ENCODE peak calls at places on chromosome 14, in six cellular contexts. W is neural progenitor cell, L is HCT116, D is astrocyte, U is SK-N-SH, V is fibroblast of lung. K is an unnamed sample. For H3K4me1, the result is how much of the 10 kb centered on the place peaks cover.

GRCh38 chr14:65142429-65142828 is 40.1 kb upstream of the MAX start:
- DNase-seq in W (no peak), L (no peak), D (no peak), U (no peak), V (no peak), K (no peak)

GRCh38 chr14:104968541-104969401 is 9.4 kb downstream of the AHNAK2 start:
- DNase-seq in W (peak), L (no peak), D (peak), U (peak), V (peak), K (no peak)

GRCh38 chr14:89956294-89957009 is 725 bp downstream of the TDP1 start:
- DNase-seq in W (peak), L (peak), D (peak), U (no peak), V (peak), K (peak)

GRCh38 chr14:52369305-52369781 is 55.2 kb downstream of the PTGER2 start:
- DNase-seq in W (no peak), L (no peak), D (peak), U (no peak), V (peak), K (no peak)

GRCh38 chr14:51653096-51653814 is 1.5 kb downstream of the FRMD6 start:
- DNase-seq in W (peak), L (no peak), D (peak), U (no peak), V (peak), K (peak)

GRCh38 chr14:89503458-89503996 is 86.5 kb upstream of the FOXN3 start:
- DNase-seq in W (no peak), L (no peak), D (no peak), U (no peak), V (no peak), K (no peak)

GRCh38 chr14:64465856-64466554 is 706 bp downstream of the AKAP5 start:
- DNase-seq in W (peak), L (no peak), D (peak), U (peak), V (peak), K (no peak)

GRCh38 chr14:28673056-28673455 is 93.5 kb upstream of the FOXG1 start:
- DNase-seq in W (no peak), L (no peak), D (peak), U (no peak), V (peak), K (no peak)

GRCh38 chr14:22414876-22415632 is 174.0 kb downstream of the DAD1 start:
- DNase-seq in W (no peak), L (no peak), D (no peak), U (no peak), V (no peak), K (no peak)

GRCh38 chr14:50839048-50839447 is 8.1 kb upstream of the NIN start:
- DNase-seq in W (no peak), L (no peak), D (no peak), U (no peak), V (peak), K (no peak)

GRCh38 chr14:99918781-99919180 is 125.6 kb downstream of the EML1 start:
- DNase-seq in W (no peak), L (no peak), D (no peak), U (no peak), V (no peak), K (no peak)

GRCh38 chr14:64176330-64176729 is 117.8 kb downstream of the ESR2 start:
- DNase-seq in W (no peak), L (no peak), D (no peak), U (no peak), V (no peak), K (no peak)

GRCh38 chr14:99427632-99428315 is 52.9 kb downstream of the SETD3 start:
- DNase-seq in W (no peak), L (no peak), D (peak), U (no peak), V (peak), K (no peak)

GRCh38 chr14:59133202-59133601 is 55.3 kb upstream of the DAAM1 start:
- DNase-seq in W (peak), L (no peak), D (no peak), U (no peak), V (peak), K (no peak)

GRCh38 chr14:75088566-75089373 is 19.3 kb downstream of the ZC2HC1C start:
- DNase-seq in W (peak), L (peak), D (peak), U (peak), V (peak), K (peak)

GRCh38 chr14:99718811-99719192 is 34.7 kb downstream of the CYP46A1 start:
- DNase-seq in W (no peak), L (no peak), D (no peak), U (no peak), V (no peak), K (no peak)

GRCh38 chr14:97180304-97181200 is 383.4 kb downstream of the VRK1 start:
- DNase-seq in W (no peak), L (peak), D (peak), U (no peak), V (peak), K (no peak)

GRCh38 chr14:41130274-41130673 is 476.4 kb upstream of the LRFN5 start:
- DNase-seq in W (peak), L (no peak), D (no peak), U (no peak), V (no peak), K (no peak)

GRCh38 chr14:61438860-61439765 is 117.7 kb downstream of the PRKCH start:
- DNase-seq in W (peak), L (no peak), D (peak), U (no peak), V (peak), K (peak)

GRCh38 chr14:91754819-91755218 is 22.9 kb upstream of the CATSPERB start:
- DNase-seq in W (no peak), L (no peak), D (no peak), U (no peak), V (no peak), K (no peak)

GRCh38 chr14:55339770-55340169 is 68.5 kb downstream of the FBXO34 start:
- DNase-seq in W (no peak), L (no peak), D (no peak), U (no peak), V (peak), K (no peak)

GRCh38 chr14:59015482-59015881 is 173.0 kb upstream of the DAAM1 start:
- DNase-seq in W (no peak), L (no peak), D (no peak), U (no peak), V (no peak), K (no peak)

GRCh38 chr14:66982247-66982646 is 207.0 kb upstream of the GARIN2 start:
- DNase-seq in W (no peak), L (no peak), D (no peak), U (no peak), V (no peak), K (no peak)

GRCh38 chr14:96071561-96071960 is 32.4 kb downstream of the C14orf132 start:
- DNase-seq in W (no peak), L (no peak), D (no peak), U (no peak), V (no peak), K (no peak)

GRCh38 chr14:92942576-92942975 is 19.6 kb downstream of the CHGA start:
- DNase-seq in W (no peak), L (no peak), D (no peak), U (no peak), V (no peak), K (no peak)

GRCh38 chr14:21088687-21089086 is 9.8 kb downstream of the ZNF219 start:
- DNase-seq in W (no peak), L (no peak), D (no peak), U (peak), V (no peak), K (no peak)

GRCh38 chr14:38098074-38098846 is 109.4 kb upstream of the SSTR1 start:
- DNase-seq in W (no peak), L (no peak), D (peak), U (no peak), V (peak), K (no peak)

GRCh38 chr14:37598085-37598972 is 2.9 kb downstream of the TTC6 start:
- DNase-seq in W (peak), L (no peak), D (no peak), U (no peak), V (no peak), K (no peak)

GRCh38 chr14:86934196-86934595 is 1058.8 kb downstream of the GALC start:
- DNase-seq in W (no peak), L (no peak), D (no peak), U (no peak), V (no peak), K (no peak)

GRCh38 chr14:58107947-58108552 is 44.0 kb downstream of the ARMH4 start:
- DNase-seq in W (peak), L (peak), D (peak), U (peak), V (peak), K (peak)

GRCh38 chr14:73209943-73210342 is 27.4 kb upstream of the PAPLN start:
- DNase-seq in W (no peak), L (no peak), D (peak), U (no peak), V (peak), K (no peak)

GRCh38 chr14:105444859-105445258 is 25.2 kb downstream of the MTA1 start:
- DNase-seq in W (no peak), L (no peak), D (no peak), U (no peak), V (no peak), K (no peak)

GRCh38 chr14:23139874-23140273 is 20.8 kb upstream of the CEBPE start:
- DNase-seq in W (no peak), L (no peak), D (no peak), U (no peak), V (no peak), K (no peak)

GRCh38 chr14:80215756-80216581 is 4.7 kb upstream of the DIO2 start:
- DNase-seq in W (peak), L (no peak), D (peak), U (no peak), V (peak), K (no peak)

GRCh38 chr14:24317141-24317927 is 6.0 kb downstream of the LTB4R start:
- DNase-seq in W (no peak), L (no peak), D (peak), U (no peak), V (peak), K (no peak)
- H2AFZ ChIP-seq in W (no peak), L (no peak), D (no peak), U (no peak), V (no peak), K (no peak)

GRCh38 chr14:44759263-44759662 is 202.5 kb downstream of the KLHL28 start:
- DNase-seq in W (no peak), L (no peak), D (no peak), U (no peak), V (no peak), K (no peak)
- H3K4me1 ChIP-seq in W (under half), L (under half), D (under half), U (under half), V (under half), K (under half)

GRCh38 chr14:53953002-53953827 is 3.4 kb downstream of the BMP4 start:
- DNase-seq in W (peak), L (no peak), D (peak), U (peak), V (peak), K (no peak)

GRCh38 chr14:53950031-53950793 is 6.4 kb downstream of the BMP4 start:
- DNase-seq in W (no peak), L (no peak), D (no peak), U (no peak), V (no peak), K (no peak)

GRCh38 chr14:53952533-53952932 is 4.1 kb downstream of the BMP4 start:
- DNase-seq in W (peak), L (no peak), D (no peak), U (no peak), V (no peak), K (no peak)

GRCh38 chr14:53953828-53954550 is 2.6 kb downstream of the BMP4 start:
- DNase-seq in W (peak), L (no peak), D (peak), U (peak), V (peak), K (no peak)

DNA sequence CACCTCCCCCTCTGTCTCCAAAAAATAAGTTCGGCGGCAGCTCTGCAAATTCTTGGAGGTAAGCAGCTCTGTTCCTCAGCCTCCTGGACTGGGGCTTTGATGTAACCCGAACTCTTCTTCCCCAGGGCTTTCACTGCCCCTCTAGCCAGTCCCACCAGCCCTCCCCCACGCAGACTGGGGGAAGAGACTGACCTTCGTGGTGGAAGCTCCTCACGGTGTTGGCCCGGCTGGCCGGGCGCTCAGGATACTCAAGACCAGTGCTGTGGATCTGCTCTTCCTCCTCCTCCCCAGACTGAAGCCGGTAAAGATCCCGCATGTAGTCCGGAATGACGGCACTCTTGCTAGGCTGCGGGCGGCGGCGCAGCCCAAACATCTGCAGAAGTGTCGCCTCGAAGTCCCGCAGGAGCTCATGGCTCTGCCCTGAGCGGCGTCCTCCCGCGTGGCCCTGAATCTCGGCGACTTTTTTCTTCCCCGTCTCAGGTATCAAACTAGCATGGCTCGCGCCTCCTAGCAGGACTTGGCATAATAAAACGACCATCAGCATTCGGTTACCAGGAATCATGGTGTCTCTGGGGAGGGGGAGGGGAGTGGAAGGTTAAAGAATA is 4.9 kb downstream of the BMP4 start:
- DNase-seq in W (peak), L (no peak), D (no peak), U (no peak), V (no peak), K (no peak)
- H3K4me3 ChIP-seq in W (peak), L (no peak), D (peak), U (no peak), V (peak), K (no peak)

DNA sequence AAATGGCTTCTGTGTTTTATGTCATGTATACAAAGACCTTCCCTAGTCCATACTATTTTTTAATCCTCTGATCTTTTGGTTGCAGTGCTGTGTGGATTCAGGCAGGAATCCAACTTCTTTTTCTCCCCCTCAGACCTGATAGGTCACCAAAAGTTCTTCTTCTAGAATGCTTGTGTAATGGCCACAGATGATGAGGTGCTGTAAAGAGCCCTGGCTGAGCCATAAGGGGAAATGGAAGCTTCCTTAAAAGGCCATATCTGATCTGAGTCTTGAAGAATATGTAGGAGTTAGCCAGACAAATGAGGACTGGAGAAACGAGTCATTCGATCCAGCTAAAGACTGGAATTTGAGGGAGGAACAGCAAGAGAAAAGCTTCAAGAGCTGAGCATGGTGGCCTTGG is 353.9 kb downstream of the PCNX1 start:
- DNase-seq in W (no peak), L (no peak), D (peak), U (no peak), V (peak), K (no peak)
- H2AFZ ChIP-seq in W (no peak), L (no peak), D (peak), U (no peak), V (no peak), K (no peak)

DNA sequence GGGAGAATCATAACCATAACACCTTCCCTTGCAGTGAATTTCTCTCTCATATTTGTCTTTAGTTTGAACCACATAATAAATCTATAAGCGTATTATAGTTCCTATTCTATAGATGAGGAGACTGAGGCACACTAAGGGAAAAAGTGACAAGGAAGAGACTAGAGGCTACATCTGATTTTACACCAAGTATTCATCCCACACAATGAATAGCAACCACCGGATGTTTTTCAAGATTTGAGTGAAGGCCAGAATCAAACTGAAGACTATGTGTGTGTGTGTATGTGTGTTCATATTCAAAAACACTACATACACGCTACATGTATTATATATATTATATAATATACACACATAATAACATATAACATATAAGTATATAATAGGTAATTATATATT is 4.7 kb downstream of the ASB2 start:
- DNase-seq in W (no peak), L (no peak), D (no peak), U (no peak), V (no peak), K (no peak)
- H3K4me1 ChIP-seq in W (under half), L (under half), D (under half), U (under half), V (under half), K (under half)

DNA sequence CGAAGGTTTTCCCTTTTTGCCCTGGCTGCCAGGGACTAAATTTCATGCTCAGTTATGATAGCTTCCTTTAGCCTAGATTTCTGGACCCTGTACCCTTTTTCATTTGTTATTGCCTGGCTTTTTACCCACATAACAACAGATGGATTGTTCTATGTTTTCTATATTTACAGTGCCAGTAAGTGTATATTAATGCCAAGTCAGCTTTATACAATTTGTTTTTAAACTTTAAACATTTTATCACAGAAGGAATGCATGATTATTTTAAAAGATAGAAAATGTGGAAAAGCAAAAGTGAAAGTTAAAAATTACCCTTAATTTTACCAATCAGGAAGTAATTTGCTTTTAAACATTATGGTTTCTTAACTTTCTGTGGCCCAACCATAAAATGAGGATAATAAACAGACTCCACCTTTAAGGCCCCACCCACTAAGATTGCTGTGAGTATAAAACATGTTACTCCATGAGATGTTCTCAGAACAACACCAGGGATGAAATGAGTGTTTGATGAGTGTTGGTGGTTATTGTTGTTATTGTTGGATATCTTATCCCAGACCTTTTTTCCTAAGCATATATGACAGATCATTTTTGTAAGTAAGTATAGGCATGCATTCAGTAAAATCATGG is 496.7 kb downstream of the EGLN3 start:
- DNase-seq in W (no peak), L (no peak), D (no peak), U (no peak), V (no peak), K (no peak)
- H3K4me3 ChIP-seq in W (no peak), L (no peak), D (no peak), U (no peak), V (no peak), K (no peak)

DNA sequence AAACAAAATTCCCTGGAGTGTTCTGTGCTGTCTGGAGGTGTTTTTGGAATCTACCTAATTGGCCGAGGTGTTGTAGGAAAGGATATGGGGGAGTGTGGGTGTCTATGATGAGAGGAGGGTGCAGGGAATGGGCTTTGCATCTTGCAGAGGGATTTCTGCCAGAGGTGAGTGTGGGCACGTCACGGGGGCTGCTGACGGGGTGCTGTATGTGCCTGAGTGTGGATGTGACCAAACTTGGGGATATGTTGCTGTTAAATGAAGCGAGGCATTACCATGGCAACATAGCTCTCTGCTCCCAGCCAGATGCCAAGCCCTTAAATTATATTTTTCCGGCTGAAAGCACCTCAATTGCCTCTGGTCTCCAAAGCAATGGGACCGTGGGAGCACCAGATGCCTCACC is 44.3 kb upstream of the SPTLC2 start:
- DNase-seq in W (peak), L (no peak), D (peak), U (peak), V (peak), K (no peak)
- H2AFZ ChIP-seq in W (no peak), L (no peak), D (peak), U (no peak), V (no peak), K (no peak)

GRCh38 chr14:69044296-69044695 is 65.2 kb upstream of the ACTN1 start:
- DNase-seq in W (no peak), L (no peak), D (no peak), U (no peak), V (no peak), K (no peak)
- H3K4me1 ChIP-seq in W (under half), L (under half), D (half or more), U (under half), V (under half), K (under half)

GRCh38 chr14:68625366-68626090 is 167.3 kb downstream of the ZFP36L1 start:
- DNase-seq in W (no peak), L (no peak), D (no peak), U (no peak), V (no peak), K (no peak)

GRCh38 chr14:68627868-68628604 is 164.8 kb downstream of the ZFP36L1 start:
- DNase-seq in W (peak), L (peak), D (no peak), U (no peak), V (peak), K (no peak)

GRCh38 chr14:68624541-68625220 is 168.2 kb downstream of the ZFP36L1 start:
- DNase-seq in W (no peak), L (no peak), D (no peak), U (no peak), V (no peak), K (no peak)

GRCh38 chr14:68627050-68627867 is 165.6 kb downstream of the ZFP36L1 start:
- DNase-seq in W (no peak), L (no peak), D (peak), U (no peak), V (peak), K (no peak)

DNA sequence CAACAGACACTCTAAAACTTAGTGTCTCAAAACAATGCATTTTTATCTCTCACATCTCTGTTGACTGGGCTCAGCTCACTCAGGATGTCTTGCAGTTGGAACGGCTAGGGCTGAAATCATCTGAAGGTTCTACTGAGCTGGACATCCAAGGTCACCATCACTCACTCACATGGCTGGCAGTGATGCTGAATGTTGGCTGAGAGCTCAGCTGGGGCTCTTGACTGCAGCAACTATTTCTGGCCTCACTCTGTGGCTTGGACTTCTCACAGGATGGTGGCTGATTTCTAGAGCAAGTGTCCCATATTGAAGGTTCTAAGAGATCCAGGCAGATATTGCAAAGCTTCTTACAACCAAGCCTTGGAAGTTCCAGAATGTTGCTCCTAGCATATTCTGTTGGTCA is 166.5 kb downstream of the ZFP36L1 start:
- DNase-seq in W (no peak), L (no peak), D (no peak), U (no peak), V (no peak), K (no peak)
- H3K4me3 ChIP-seq in W (no peak), L (no peak), D (no peak), U (no peak), V (no peak), K (no peak)

K was measured in DND-41.